ENCODE peak calls at places on chromosomes 5 and 9, in five cellular contexts. One of them, this sample, is unnamed.

GRCh38 chr5:110925398-110925797 is 146.1 kb upstream of the TSLP start:
- DNase-seq in H54: no peak
- DNase-seq in spleen: no peak
- DNase-seq in IMR-90: peak; percentile 64
- DNase-seq in stomach: no peak
- DNase-seq in this sample: no peak

GRCh38 chr5:81763294-81763928 is 12.5 kb upstream of the SSBP2 start:
- DNase-seq in H54: no peak
- DNase-seq in spleen: no peak
- DNase-seq in IMR-90: no peak
- DNase-seq in stomach: no peak
- DNase-seq in this sample: no peak

GRCh38 chr5:180088561-180088960 is 17.0 kb upstream of the RNF130 start:
- DNase-seq in H54: no peak
- DNase-seq in spleen: no peak
- DNase-seq in IMR-90: no peak
- DNase-seq in stomach: no peak
- DNase-seq in this sample: no peak

GRCh38 chr9:6068983-6069382 is 53.6 kb upstream of the RANBP6 start:
- DNase-seq in H54: no peak
- DNase-seq in spleen: no peak
- DNase-seq in IMR-90: no peak
- DNase-seq in stomach: no peak
- DNase-seq in this sample: no peak

GRCh38 chr5:150068071-150068470 is 18.3 kb downstream of the CSF1R start:
- DNase-seq in H54: no peak
- DNase-seq in spleen: no peak
- DNase-seq in IMR-90: no peak
- DNase-seq in stomach: no peak
- DNase-seq in this sample: no peak

GRCh38 chr9:129750010-129750409 is 2.8 kb downstream of the PTGES start:
- DNase-seq in H54: no peak
- DNase-seq in spleen: no peak
- DNase-seq in IMR-90: no peak
- DNase-seq in stomach: no peak
- DNase-seq in this sample: no peak

GRCh38 chr5:89289604-89290003 is 406.6 kb upstream of the MEF2C start:
- DNase-seq in H54: no peak
- DNase-seq in spleen: no peak
- DNase-seq in IMR-90: peak; percentile 67
- DNase-seq in stomach: no peak
- DNase-seq in this sample: no peak

GRCh38 chr5:34013547-34013946 is 5.7 kb upstream of the AMACR start:
- DNase-seq in H54: no peak
- DNase-seq in spleen: no peak
- DNase-seq in IMR-90: no peak
- DNase-seq in stomach: no peak
- DNase-seq in this sample: no peak

GRCh38 chr9:99056186-99056585 is 48.7 kb upstream of the TGFBR1 start:
- DNase-seq in H54: no peak
- DNase-seq in spleen: no peak
- DNase-seq in IMR-90: no peak
- DNase-seq in stomach: no peak
- DNase-seq in this sample: no peak

GRCh38 chr5:116454417-116454927 is 120.2 kb downstream of the SEMA6A start:
- DNase-seq in H54: no peak
- DNase-seq in spleen: no peak
- DNase-seq in IMR-90: peak; percentile 92
- DNase-seq in stomach: no peak
- DNase-seq in this sample: no peak

GRCh38 chr9:18520395-18520794 is 46.4 kb downstream of the ADAMTSL1 start:
- DNase-seq in H54: no peak
- DNase-seq in spleen: no peak
- DNase-seq in IMR-90: no peak
- DNase-seq in stomach: no peak
- DNase-seq in this sample: no peak

DNA sequence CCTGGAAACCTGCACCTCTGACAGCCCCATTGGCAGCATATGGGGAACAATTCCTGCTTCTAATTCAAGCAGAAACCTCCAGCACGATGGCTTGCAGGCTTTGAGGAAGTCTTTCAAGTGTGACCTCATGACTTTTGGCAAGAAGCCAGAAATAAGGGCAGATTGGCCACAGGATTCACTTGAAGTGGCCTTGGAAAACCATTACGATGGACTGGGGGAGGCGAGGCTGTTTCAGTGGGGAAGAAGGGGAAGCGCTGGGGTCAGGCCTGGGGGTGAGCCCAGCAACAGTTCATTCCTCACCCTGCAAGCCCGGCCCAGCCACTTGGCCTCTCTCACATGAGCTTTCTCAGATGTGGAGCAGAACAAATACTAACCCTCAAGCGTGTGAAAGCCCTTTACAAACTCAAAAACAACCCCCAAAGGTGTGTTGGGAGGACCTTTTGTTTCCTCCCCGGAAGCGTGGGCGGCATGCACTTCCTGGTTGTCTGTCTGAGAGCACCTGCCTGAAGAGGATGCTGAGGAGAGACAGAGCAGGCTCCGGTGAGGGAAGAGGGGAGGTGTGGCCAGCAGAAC is 26.9 kb upstream of the EEIG1 start:
- DNase-seq in H54: peak; percentile 61
- DNase-seq in spleen: peak; percentile 96
- DNase-seq in IMR-90: peak; percentile 27
- DNase-seq in stomach: peak; percentile 55
- DNase-seq in this sample: peak; percentile 58
- TF ChIP-seq POLR2A in H54: no peak
- TF ChIP-seq POLR2A in spleen: no peak
- TF ChIP-seq POLR2A in IMR-90: no peak
- TF ChIP-seq POLR2A in stomach: no peak
- TF ChIP-seq POLR2A in this sample: no peak

GRCh38 chr9:134325096-134325812 is 1.0 kb upstream of the RXRA start:
- DNase-seq in H54: peak; percentile 90
- DNase-seq in spleen: peak; percentile 89
- DNase-seq in IMR-90: peak; percentile 49
- DNase-seq in stomach: peak; percentile 68
- DNase-seq in this sample: peak; percentile 70

GRCh38 chr9:134324359-134325095 is 1.7 kb upstream of the RXRA start:
- DNase-seq in H54: peak; percentile 87
- DNase-seq in spleen: peak; percentile 82
- DNase-seq in IMR-90: peak; percentile 35
- DNase-seq in stomach: no peak
- DNase-seq in this sample: peak; percentile 64

GRCh38 chr9:134322781-134323241 is 3.4 kb upstream of the RXRA start:
- DNase-seq in H54: no peak
- DNase-seq in spleen: peak; percentile 64
- DNase-seq in IMR-90: no peak
- DNase-seq in stomach: no peak
- DNase-seq in this sample: no peak

GRCh38 chr9:134321957-134322741 is 4.1 kb upstream of the RXRA start:
- DNase-seq in H54: no peak
- DNase-seq in spleen: peak; percentile 68
- DNase-seq in IMR-90: no peak
- DNase-seq in stomach: peak; percentile 62
- DNase-seq in this sample: no peak

DNA sequence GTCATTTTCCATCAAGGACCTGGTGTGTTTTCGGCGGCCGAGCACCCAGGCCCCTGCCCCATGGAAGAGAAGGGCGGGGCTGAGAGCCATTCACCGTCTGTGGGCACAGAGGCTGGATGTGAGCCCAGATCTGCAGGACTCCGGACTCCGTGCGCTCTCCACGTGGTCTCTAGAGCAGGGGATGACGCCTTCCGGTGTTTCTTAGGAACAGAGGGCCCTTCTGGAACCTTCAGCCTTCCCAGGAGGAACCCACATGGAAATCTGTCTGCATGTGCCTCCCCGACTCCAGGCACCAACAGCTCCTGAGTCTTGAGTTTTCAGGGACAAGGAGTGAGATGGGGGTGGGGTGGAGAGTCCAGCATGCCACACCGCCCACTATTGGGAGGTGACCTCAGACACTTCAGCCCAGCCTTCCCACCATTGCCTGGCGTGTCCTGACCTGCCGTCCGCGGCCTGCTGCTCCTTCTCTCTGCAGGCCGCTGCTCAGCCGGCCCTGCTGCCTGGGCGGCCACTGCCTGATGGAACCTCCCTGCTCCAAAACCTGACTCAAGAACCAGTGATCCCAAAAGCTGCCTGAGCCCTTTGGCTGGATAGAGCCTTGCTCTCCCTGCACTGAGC is 2.4 kb upstream of the RXRA start:
- DNase-seq in H54: no peak
- DNase-seq in spleen: peak; percentile 76
- DNase-seq in IMR-90: no peak
- DNase-seq in stomach: peak; percentile 84
- DNase-seq in this sample: peak; percentile 53
- TF ChIP-seq POLR2A in H54: no peak
- TF ChIP-seq POLR2A in spleen: no peak
- TF ChIP-seq POLR2A in IMR-90: no peak
- TF ChIP-seq POLR2A in stomach: no peak
- TF ChIP-seq POLR2A in this sample: no peak

GRCh38 chr9:120910643-120911042 is 16.0 kb downstream of the TRAF1 start:
- DNase-seq in H54: no peak
- DNase-seq in spleen: no peak
- DNase-seq in IMR-90: no peak
- DNase-seq in stomach: no peak
- DNase-seq in this sample: no peak

GRCh38 chr9:120909904-120910303 is 16.7 kb downstream of the TRAF1 start:
- DNase-seq in H54: peak; percentile 87
- DNase-seq in spleen: no peak
- DNase-seq in IMR-90: no peak
- DNase-seq in stomach: no peak
- DNase-seq in this sample: no peak

GRCh38 chr9:120913673-120914266 is 12.8 kb downstream of the TRAF1 start:
- DNase-seq in H54: no peak
- DNase-seq in spleen: no peak
- DNase-seq in IMR-90: no peak
- DNase-seq in stomach: no peak
- DNase-seq in this sample: peak; percentile 30

GRCh38 chr9:120912958-120913672 is 13.5 kb downstream of the TRAF1 start:
- DNase-seq in H54: no peak
- DNase-seq in spleen: no peak
- DNase-seq in IMR-90: no peak
- DNase-seq in stomach: no peak
- DNase-seq in this sample: no peak

DNA sequence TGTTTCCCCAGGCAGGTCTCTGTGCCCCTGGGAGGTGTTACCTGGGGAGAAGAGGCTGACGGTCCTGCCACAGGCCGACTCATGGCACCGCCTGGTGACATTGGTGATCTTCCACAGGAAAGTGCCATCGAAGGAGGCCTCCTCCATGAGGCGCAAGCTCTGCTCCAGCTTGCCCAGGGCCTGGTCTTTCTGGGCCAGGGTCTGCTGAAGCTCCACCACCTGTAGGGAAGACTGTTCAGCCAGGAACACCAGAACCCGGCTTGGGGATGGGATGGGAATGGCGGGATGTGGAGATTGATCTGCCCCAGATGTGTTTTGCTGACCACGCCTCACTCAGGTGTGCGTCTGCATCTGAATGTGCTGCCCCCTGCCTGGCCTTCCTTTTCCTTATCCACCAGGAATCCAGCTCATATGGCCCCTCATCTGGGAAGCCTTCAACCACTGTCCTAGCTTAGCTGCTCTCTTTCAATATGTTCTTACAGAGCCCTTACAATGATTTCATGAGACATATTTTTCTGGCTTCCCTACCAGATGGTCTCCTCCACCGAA is 15.2 kb downstream of the TRAF1 start:
- DNase-seq in H54: no peak
- DNase-seq in spleen: no peak
- DNase-seq in IMR-90: no peak
- DNase-seq in stomach: no peak
- DNase-seq in this sample: no peak
- TF ChIP-seq POLR2A in H54: no peak
- TF ChIP-seq POLR2A in spleen: no peak
- TF ChIP-seq POLR2A in IMR-90: no peak
- TF ChIP-seq POLR2A in stomach: no peak
- TF ChIP-seq POLR2A in this sample: no peak

GRCh38 chr9:86754581-86754980 is 192.7 kb downstream of the GAS1 start:
- DNase-seq in H54: no peak
- DNase-seq in spleen: no peak
- DNase-seq in IMR-90: no peak
- DNase-seq in stomach: no peak
- DNase-seq in this sample: no peak

GRCh38 chr9:86751207-86751606 is 196.1 kb downstream of the GAS1 start:
- DNase-seq in H54: no peak
- DNase-seq in spleen: no peak
- DNase-seq in IMR-90: peak; percentile 27
- DNase-seq in stomach: no peak
- DNase-seq in this sample: no peak

GRCh38 chr9:86751956-86752355 is 195.3 kb downstream of the GAS1 start:
- DNase-seq in H54: no peak
- DNase-seq in spleen: no peak
- DNase-seq in IMR-90: no peak
- DNase-seq in stomach: no peak
- DNase-seq in this sample: no peak

GRCh38 chr9:86749530-86750275 is 197.6 kb downstream of the GAS1 start:
- DNase-seq in H54: no peak
- DNase-seq in spleen: no peak
- DNase-seq in IMR-90: peak; percentile 94
- DNase-seq in stomach: no peak
- DNase-seq in this sample: no peak

GRCh38 chr9:86752727-86753126 is 194.6 kb downstream of the GAS1 start:
- DNase-seq in H54: no peak
- DNase-seq in spleen: no peak
- DNase-seq in IMR-90: no peak
- DNase-seq in stomach: no peak
- DNase-seq in this sample: no peak
- TF ChIP-seq POLR2A in H54: no peak
- TF ChIP-seq POLR2A in spleen: no peak
- TF ChIP-seq POLR2A in IMR-90: no peak
- TF ChIP-seq POLR2A in stomach: no peak
- TF ChIP-seq POLR2A in this sample: no peak

This sample was measured in erythroblast.